ENCODE peak calls at places on chromosome 18, in ten cellular contexts. S is stimulated activated CD4-positive, alpha-beta T cell treated with anti-CD3 and anti-CD28 coated beads, Interleukin-12 subunit alpha, Interleukin-12 subunit beta, amount 100 ng/mL, for 48 hours; O is T-cell; V is C1 segment of cervical spinal cord; J is nucleus accumbens; N is lower leg skin; T is activated CD4-positive, alpha-beta T cell treated with anti-CD3 and anti-CD28 coated beads, Interleukin-2, amount 10 ng/mL, durations not matched to agents 7 days and 5 days; E is IMR-90; W is neural progenitor cell; D is GM12891. Y is an unnamed sample.

GRCh38 chr18:396251-396555 is 104.3 kb downstream of the COLEC12 start:
- DNase-seq in S (no peak), O (no peak), V (no peak), J (no peak), N (no peak), T (no peak), E (no peak), W (no peak), D (no peak), Y (no peak)

GRCh38 chr18:69400976-69401474 is 337 bp downstream of the DOK6 start:
- DNase-seq in S (no peak), O (no peak), V (no peak), J (no peak), N (no peak), T (no peak), E (peak; percentile 16), W (peak; percentile 69), D (no peak), Y (no peak)

GRCh38 chr18:25862881-25863600 is 227.4 kb downstream of the SS18 start:
- DNase-seq in S (no peak), O (no peak), V (no peak), J (no peak), N (no peak), T (no peak), E (no peak), W (no peak), D (no peak), Y (no peak)

GRCh38 chr18:5197032-5197434 is at the start of gene AKAIN1:
- DNase-seq in S (no peak), O (no peak), V (no peak), J (no peak), N (no peak), T (no peak), E (peak; percentile 18), W (peak; percentile 95), D (peak; percentile 30), Y (peak; percentile 3)

GRCh38 chr18:62445386-62445917 is 77.4 kb upstream of the ZCCHC2 start:
- DNase-seq in S (no peak), O (no peak), V (no peak), J (no peak), N (no peak), T (no peak), E (no peak), W (no peak), D (no peak), Y (peak; percentile 80)

GRCh38 chr18:62751977-62752376 is 36.6 kb downstream of the PHLPP1 start:
- DNase-seq in S (no peak), O (no peak), V (no peak), J (no peak), N (no peak), T (no peak), E (no peak), W (no peak), D (no peak), Y (no peak)

GRCh38 chr18:67266591-67267237 is 249.8 kb downstream of the DSEL start:
- DNase-seq in S (no peak), O (no peak), V (no peak), J (no peak), N (no peak), T (no peak), E (peak; percentile 59), W (no peak), D (no peak), Y (no peak)

GRCh38 chr18:9069482-9070059 is 32.9 kb upstream of the NDUFV2 start:
- DNase-seq in S (no peak), O (no peak), V (no peak), J (no peak), N (no peak), T (no peak), E (no peak), W (no peak), D (no peak), Y (no peak)

GRCh38 chr18:78979058-78979680 is 449 bp upstream of the SALL3 start:
- DNase-seq in S (no peak), O (no peak), V (no peak), J (no peak), N (peak; percentile 61), T (no peak), E (no peak), W (peak; percentile 87), D (no peak), Y (no peak)

GRCh38 chr18:35775887-35776286 is 194.3 kb downstream of the GALNT1 start:
- DNase-seq in S (no peak), O (no peak), V (no peak), J (no peak), N (no peak), T (no peak), E (peak; percentile 9), W (peak; percentile 63), D (no peak), Y (no peak)

GRCh38 chr18:50986360-50987087 is 18.7 kb downstream of the ELAC1 start:
- DNase-seq in S (no peak), O (no peak), V (no peak), J (no peak), N (no peak), T (no peak), E (peak; percentile 65), W (no peak), D (no peak), Y (no peak)

GRCh38 chr18:71237636-71238035 is 948.8 kb downstream of the SOCS6 start:
- DNase-seq in S (no peak), O (no peak), V (no peak), J (no peak), N (no peak), T (no peak), E (no peak), W (no peak), D (no peak), Y (no peak)

GRCh38 chr18:57997820-57998219 is 46.2 kb upstream of the NEDD4L start:
- DNase-seq in S (no peak), O (no peak), V (no peak), J (no peak), N (no peak), T (no peak), E (no peak), W (peak; percentile 49), D (no peak), Y (no peak)

GRCh38 chr18:48663931-48664847 is 125.4 kb downstream of the CTIF start:
- DNase-seq in S (peak; percentile 18), O (peak; percentile 39), V (no peak), J (peak; percentile 51), N (peak; percentile 94), T (peak; percentile 60), E (peak; percentile 36), W (peak; percentile 72), D (peak; percentile 73), Y (no peak)

GRCh38 chr18:8536226-8536625 is 73.0 kb upstream of the RAB12 start:
- DNase-seq in S (no peak), O (no peak), V (no peak), J (no peak), N (no peak), T (no peak), E (no peak), W (no peak), D (no peak), Y (no peak)

GRCh38 chr18:62027914-62028520 is 135.2 kb upstream of the RNF152 start:
- DNase-seq in S (no peak), O (no peak), V (no peak), J (no peak), N (no peak), T (no peak), E (no peak), W (no peak), D (no peak), Y (no peak)

GRCh38 chr18:55552498-55553189 is 35.3 kb downstream of the TCF4 start:
- DNase-seq in S (no peak), O (no peak), V (no peak), J (no peak), N (no peak), T (no peak), E (peak; percentile 91), W (no peak), D (no peak), Y (no peak)

GRCh38 chr18:11512096-11513030 is 97.0 kb upstream of the SLC35G4 start:
- DNase-seq in S (no peak), O (no peak), V (no peak), J (no peak), N (no peak), T (no peak), E (no peak), W (peak; percentile 9), D (no peak), Y (no peak)

GRCh38 chr18:48192542-48192941 is 216.6 kb downstream of the ZBTB7C start:
- DNase-seq in S (no peak), O (no peak), V (no peak), J (no peak), N (no peak), T (no peak), E (no peak), W (no peak), D (no peak), Y (no peak)

GRCh38 chr18:76909418-76909817 is 87.1 kb downstream of the ZNF236 start:
- DNase-seq in S (no peak), O (no peak), V (no peak), J (no peak), N (no peak), T (no peak), E (no peak), W (no peak), D (no peak), Y (no peak)

GRCh38 chr18:63883617-63884016 is 3.9 kb upstream of the SERPINB2 start:
- DNase-seq in S (no peak), O (no peak), V (no peak), J (no peak), N (no peak), T (no peak), E (no peak), W (no peak), D (no peak), Y (no peak)

GRCh38 chr18:76422121-76422520 is 72.9 kb downstream of the ZNF516 start:
- DNase-seq in S (no peak), O (no peak), V (no peak), J (no peak), N (peak; percentile 61), T (no peak), E (no peak), W (no peak), D (no peak), Y (no peak)

GRCh38 chr18:58262581-58262980 is 218.6 kb downstream of the NEDD4L start:
- DNase-seq in S (no peak), O (no peak), V (no peak), J (no peak), N (no peak), T (no peak), E (no peak), W (no peak), D (no peak), Y (no peak)

GRCh38 chr18:6370886-6371635 is 43.6 kb downstream of the L3MBTL4 start:
- DNase-seq in S (no peak), O (no peak), V (no peak), J (no peak), N (no peak), T (no peak), E (no peak), W (no peak), D (no peak), Y (no peak)

GRCh38 chr18:79442508-79443221 is 46.9 kb downstream of the NFATC1 start:
- DNase-seq in S (no peak), O (no peak), V (no peak), J (no peak), N (no peak), T (no peak), E (no peak), W (no peak), D (no peak), Y (no peak)

GRCh38 chr18:415627-416612 is 84.6 kb downstream of the COLEC12 start:
- DNase-seq in S (no peak), O (no peak), V (no peak), J (no peak), N (no peak), T (no peak), E (peak; percentile 81), W (no peak), D (no peak), Y (no peak)

GRCh38 chr18:47718646-47719045 is 211.8 kb downstream of the SMAD2 start:
- DNase-seq in S (no peak), O (no peak), V (no peak), J (no peak), N (peak; percentile 50), T (no peak), E (no peak), W (no peak), D (no peak), Y (no peak)

GRCh38 chr18:9704233-9705118 is 3.6 kb upstream of the RAB31 start:
- DNase-seq in S (no peak), O (no peak), V (no peak), J (no peak), N (peak; percentile 61), T (no peak), E (peak; percentile 21), W (no peak), D (no peak), Y (no peak)